ENCODE peak calls at places on chromosomes 3 and 15, in four cellular contexts. D, L, Y and G are unnamed samples.

GRCh38 chr15:69983696-69984265 is 113.9 kb downstream of the TLE3 start:
- DNase-seq in D (no peak), L (no peak), Y (no peak), G (no peak)

GRCh38 chr3:4065080-4065479 is 238.1 kb upstream of the SETMAR start:
- DNase-seq in D (no peak), L (no peak), Y (no peak), G (no peak)

GRCh38 chr3:122560680-122561079 is 3.4 kb downstream of the PARP9 start:
- DNase-seq in D (no peak), L (no peak), Y (peak; percentile 45), G (peak; percentile 26)

GRCh38 chr15:81777546-81777945 is 268.3 kb downstream of the MEX3B start:
- DNase-seq in D (no peak), L (no peak), Y (no peak), G (no peak)

GRCh38 chr3:45558431-45558830 is 36.1 kb upstream of the LIMD1 start:
- DNase-seq in D (no peak), L (no peak), Y (no peak), G (no peak)

GRCh38 chr3:105369501-105370371 is 3.0 kb downstream of the ALCAM start:
- DNase-seq in D (no peak), L (peak; percentile 56), Y (peak; percentile 40), G (peak; percentile 81)

GRCh38 chr15:67266870-67267269 is 12.3 kb downstream of the IQCH start:
- DNase-seq in D (no peak), L (no peak), Y (no peak), G (no peak)

GRCh38 chr15:82176528-82176927 is 86.0 kb downstream of the EFL1 start:
- DNase-seq in D (no peak), L (no peak), Y (no peak), G (no peak)

GRCh38 chr15:38603271-38603670 is 38.7 kb upstream of the RASGRP1 start:
- DNase-seq in D (no peak), L (no peak), Y (no peak), G (no peak)

GRCh38 chr3:190595807-190596206 is 81.9 kb downstream of the IL1RAP start:
- DNase-seq in D (no peak), L (no peak), Y (no peak), G (no peak)

GRCh38 chr3:42746455-42747450 is 26.3 kb downstream of the CCDC13 start:
- DNase-seq in D (no peak), L (no peak), Y (peak; percentile 26), G (peak; percentile 71)

GRCh38 chr15:96398769-96399168 is 68.3 kb downstream of the NR2F2 start:
- DNase-seq in D (no peak), L (no peak), Y (no peak), G (no peak)

GRCh38 chr3:159538507-159538906 is 450.1 kb upstream of the IL12A start:
- DNase-seq in D (no peak), L (no peak), Y (no peak), G (no peak)

GRCh38 chr3:184345678-184346144 is 8.3 kb downstream of the FAM131A start:
- DNase-seq in D (no peak), L (peak; percentile 90), Y (peak; percentile 88), G (peak; percentile 92)

GRCh38 chr3:189337672-189338071 is 165.9 kb downstream of the TPRG1 start:
- DNase-seq in D (no peak), L (no peak), Y (no peak), G (no peak)

GRCh38 chr15:81092559-81092902 is 41.5 kb upstream of the CFAP161 start:
- DNase-seq in D (no peak), L (no peak), Y (peak; percentile 53), G (no peak)

GRCh38 chr3:184164648-184165330 is 9.6 kb downstream of the DVL3 start:
- DNase-seq in D (no peak), L (no peak), Y (no peak), G (no peak)

GRCh38 chr15:89858661-89859458 is 34.9 kb downstream of the AP3S2 start:
- DNase-seq in D (no peak), L (no peak), Y (no peak), G (no peak)

GRCh38 chr3:183098538-183099025 is 714 bp downstream of the MCCC1 start:
- DNase-seq in D (peak; percentile 9), L (no peak), Y (no peak), G (no peak)

GRCh38 chr3:104596551-104596950 is 770.2 kb upstream of the ALCAM start:
- DNase-seq in D (no peak), L (no peak), Y (peak; percentile 17), G (peak; percentile 29)

GRCh38 chr15:31488437-31489204 is 162.0 kb downstream of the KLF13 start:
- DNase-seq in D (no peak), L (peak; percentile 44), Y (peak; percentile 44), G (peak; percentile 71)

GRCh38 chr15:66748320-66748779 is 46.3 kb downstream of the SMAD6 start:
- DNase-seq in D (no peak), L (no peak), Y (no peak), G (no peak)

GRCh38 chr3:47404955-47405790 is 24.4 kb downstream of the PTPN23 start:
- DNase-seq in D (no peak), L (peak; percentile 85), Y (no peak), G (peak; percentile 78)

GRCh38 chr3:140160553-140160952 is 225.6 kb downstream of the CLSTN2 start:
- DNase-seq in D (no peak), L (no peak), Y (no peak), G (no peak)

GRCh38 chr15:74304459-74304858 is 63.0 kb downstream of the CYP11A1 start:
- DNase-seq in D (no peak), L (no peak), Y (peak; percentile 29), G (no peak)

GRCh38 chr3:87132801-87133200 is 94.3 kb upstream of the CHMP2B start:
- DNase-seq in D (no peak), L (no peak), Y (no peak), G (no peak)

GRCh38 chr3:113002033-113002432 is 11.2 kb downstream of the GTPBP8 start:
- DNase-seq in D (no peak), L (no peak), Y (no peak), G (no peak)

GRCh38 chr3:60070366-60070765 is 1020.5 kb upstream of the CFAP20DC start:
- DNase-seq in D (no peak), L (no peak), Y (no peak), G (no peak)

GRCh38 chr3:31610700-31611275 is 78.1 kb downstream of the STT3B start:
- DNase-seq in D (no peak), L (no peak), Y (peak; percentile 11), G (no peak)

GRCh38 chr3:117398166-117398954 is 688.8 kb downstream of the TUSC7 start:
- DNase-seq in D (no peak), L (peak; percentile 74), Y (peak; percentile 34), G (peak; percentile 89)

GRCh38 chr15:67109141-67110034 is 44.0 kb downstream of the SMAD3 start:
- DNase-seq in D (no peak), L (no peak), Y (no peak), G (no peak)

GRCh38 chr3:29716213-29716612 is 435.3 kb downstream of the RBMS3 start:
- DNase-seq in D (no peak), L (no peak), Y (no peak), G (no peak)

GRCh38 chr3:149902498-149903139 is 68.1 kb downstream of the PFN2 start:
- DNase-seq in D (no peak), L (no peak), Y (no peak), G (no peak)